ENCODE peak calls at places on chromosomes 13 and 19, in seven cellular contexts. U, J, O, I, H, W and L are unnamed samples.

GRCh38 chr13:85665286-85665685 is 133.9 kb downstream of the SLITRK6 start:
- DNase-seq in O (no peak), J (no peak), W (no peak), U (no peak), I (no peak), H (no peak), L (no peak)

GRCh38 chr19:15779756-15780476 is 7.5 kb upstream of the OR10H5 start:
- DNase-seq in U (no peak), H (no peak), O (peak), J (no peak), I (no peak), W (peak), L (peak)

GRCh38 chr13:56755181-56755580 is 385.5 kb upstream of the PRR20A start:
- DNase-seq in O (no peak), H (no peak), J (no peak), U (no peak), I (no peak), W (no peak), L (no peak)

GRCh38 chr13:111526922-111527321 is 206.5 kb downstream of the TEX29 start:
- DNase-seq in W (no peak), I (no peak), O (no peak), U (no peak), H (no peak), J (no peak), L (no peak)

GRCh38 chr13:60787083-60787482 is 390.1 kb downstream of the TDRD3 start:
- DNase-seq in H (no peak), W (no peak), O (no peak), U (no peak), I (no peak), J (no peak), L (no peak)

GRCh38 chr19:3125900-3126524 is 9.8 kb upstream of the GNA15 start:
- DNase-seq in U (peak), J (peak), I (peak), W (peak), O (peak), H (no peak), L (peak)

GRCh38 chr19:34994643-34995471 is 5.3 kb upstream of the GRAMD1A start:
- DNase-seq in W (no peak), J (no peak), O (no peak), H (no peak), I (no peak), U (no peak), L (peak)

GRCh38 chr19:1719519-1719918 is 33.8 kb upstream of the ONECUT3 start:
- DNase-seq in W (no peak), U (no peak), O (no peak), I (no peak), J (no peak), H (no peak), L (no peak)

GRCh38 chr13:70842062-70842644 is 733.9 kb upstream of the KLHL1 start:
- DNase-seq in J (no peak), O (no peak), I (no peak), W (no peak), U (no peak), H (no peak), L (no peak)

GRCh38 chr19:3194703-3195087 is 9.0 kb downstream of the NCLN start:
- DNase-seq in I (no peak), U (no peak), W (no peak), J (no peak), H (no peak), O (no peak), L (no peak)

GRCh38 chr13:102470283-102470920 is 68.6 kb upstream of the FGF14 start:
- DNase-seq in I (no peak), O (no peak), W (no peak), U (no peak), J (no peak), H (no peak), L (no peak)

GRCh38 chr19:46297700-46298476 is 1.0 kb downstream of the HIF3A start:
- DNase-seq in J (no peak), W (peak), H (no peak), I (no peak), O (peak), U (no peak), L (peak)

GRCh38 chr13:79519252-79519651 is 38.3 kb downstream of the NDFIP2 start:
- DNase-seq in W (no peak), H (no peak), J (no peak), O (no peak), U (no peak), I (no peak), L (no peak)

GRCh38 chr13:112752711-112753541 is 63.1 kb downstream of the ATP11A start:
- DNase-seq in W (peak), J (peak), U (no peak), O (no peak), I (no peak), H (no peak), L (no peak)

GRCh38 chr13:113820813-113821651 is 42.8 kb downstream of the GAS6 start:
- DNase-seq in W (peak), U (no peak), I (peak), H (no peak), J (no peak), O (peak), L (peak)

GRCh38 chr13:110457361-110457760 is 104.2 kb downstream of the RAB20 start:
- DNase-seq in J (no peak), W (no peak), O (no peak), H (no peak), I (no peak), U (no peak), L (no peak)

GRCh38 chr19:4518345-4519171 is at the start of gene PLIN4:
- DNase-seq in O (peak), H (no peak), U (no peak), I (no peak), J (no peak), W (peak), L (no peak)